ENCODE peak calls at places on chromosomes 5 and 9, in five cellular contexts. One of them, this sample, is unnamed.

GRCh38 chr5:14701556-14701955 is 37.0 kb downstream of the OTULIN start:
- DNase-seq in left ventricle myocardium inferior: no peak
- DNase-seq in heart right ventricle: no peak
- DNase-seq in M059J: no peak
- DNase-seq in head of caudate nucleus: no peak
- DNase-seq in this sample: no peak

GRCh38 chr5:43044181-43044914 is 4.2 kb upstream of the ANXA2R start:
- DNase-seq in M059J: no peak
- DNase-seq in head of caudate nucleus: no peak
- DNase-seq in heart right ventricle: no peak
- DNase-seq in left ventricle myocardium inferior: no peak
- DNase-seq in this sample: peak

GRCh38 chr9:34690983-34691382 is at the start of gene CCL19:
- DNase-seq in heart right ventricle: no peak
- DNase-seq in head of caudate nucleus: no peak
- DNase-seq in left ventricle myocardium inferior: no peak
- DNase-seq in M059J: no peak
- DNase-seq in this sample: no peak

GRCh38 chr5:168408561-168409321 is 77.5 kb upstream of the RARS1 start:
- DNase-seq in left ventricle myocardium inferior: no peak
- DNase-seq in M059J: peak
- DNase-seq in heart right ventricle: no peak
- DNase-seq in head of caudate nucleus: no peak
- DNase-seq in this sample: no peak

GRCh38 chr9:136625101-136626065 is 37.3 kb upstream of the EGFL7 start:
- DNase-seq in heart right ventricle: peak
- DNase-seq in M059J: peak
- DNase-seq in head of caudate nucleus: peak
- DNase-seq in left ventricle myocardium inferior: peak
- DNase-seq in this sample: peak

GRCh38 chr5:115838885-115839518 is 2.4 kb downstream of the ATG12 start:
- DNase-seq in head of caudate nucleus: no peak
- DNase-seq in M059J: peak
- DNase-seq in left ventricle myocardium inferior: no peak
- DNase-seq in heart right ventricle: no peak
- DNase-seq in this sample: no peak

GRCh38 chr9:34992376-34992951 is 2.9 kb downstream of the DNAJB5 start:
- DNase-seq in left ventricle myocardium inferior: peak
- DNase-seq in M059J: peak
- DNase-seq in heart right ventricle: peak
- DNase-seq in head of caudate nucleus: no peak
- DNase-seq in this sample: no peak

GRCh38 chr9:2559212-2560152 is 62.1 kb upstream of the VLDLR start:
- DNase-seq in M059J: peak
- DNase-seq in head of caudate nucleus: peak
- DNase-seq in heart right ventricle: peak
- DNase-seq in left ventricle myocardium inferior: peak
- DNase-seq in this sample: peak

GRCh38 chr9:93562157-93562556 is 14.2 kb upstream of the PHF2 start:
- DNase-seq in heart right ventricle: no peak
- DNase-seq in left ventricle myocardium inferior: no peak
- DNase-seq in head of caudate nucleus: no peak
- DNase-seq in M059J: no peak
- DNase-seq in this sample: no peak

This sample was measured in smooth muscle cell of the brain vasculature.